ENCODE peak calls at places on chromosome 13, in five cellular contexts. One of them, this sample, is unnamed. For H3K9me3 and H3K27me3, the result is how much of the 10 kb centered on the place peaks cover.

GRCh38 chr13:78603240-78603947 is at the start of gene POU4F1:
- DNase-seq in IMR-90: peak
- DNase-seq in neuronal stem cell: peak
- DNase-seq in sigmoid colon: no peak
- DNase-seq in adrenal gland: no peak
- DNase-seq in this sample: peak

GRCh38 chr13:73751290-73751689 is 382.9 kb downstream of the KLF12 start:
- DNase-seq in IMR-90: no peak
- DNase-seq in neuronal stem cell: no peak
- DNase-seq in sigmoid colon: no peak
- DNase-seq in adrenal gland: no peak
- DNase-seq in this sample: no peak

GRCh38 chr13:32984857-32985626 is 31.2 kb upstream of the KL start:
- DNase-seq in IMR-90: peak
- DNase-seq in neuronal stem cell: no peak
- DNase-seq in sigmoid colon: peak
- DNase-seq in adrenal gland: no peak
- DNase-seq in this sample: peak

GRCh38 chr13:111006508-111007031 is 91.7 kb upstream of the ANKRD10 start:
- DNase-seq in IMR-90: peak
- DNase-seq in neuronal stem cell: peak
- DNase-seq in sigmoid colon: peak
- DNase-seq in adrenal gland: peak
- DNase-seq in this sample: peak

GRCh38 chr13:20940083-20940482 is 37.5 kb upstream of the XPO4 start:
- DNase-seq in IMR-90: peak
- DNase-seq in neuronal stem cell: no peak
- DNase-seq in sigmoid colon: no peak
- DNase-seq in adrenal gland: no peak
- DNase-seq in this sample: no peak

GRCh38 chr13:27455331-27455855 is 5.0 kb upstream of the MTIF3 start:
- DNase-seq in IMR-90: no peak
- DNase-seq in neuronal stem cell: no peak
- DNase-seq in sigmoid colon: no peak
- DNase-seq in adrenal gland: no peak
- DNase-seq in this sample: no peak

GRCh38 chr13:110819203-110820014 is 95.5 kb downstream of the ANKRD10 start:
- DNase-seq in IMR-90: peak
- DNase-seq in neuronal stem cell: peak
- DNase-seq in sigmoid colon: peak
- DNase-seq in adrenal gland: peak
- DNase-seq in this sample: peak

GRCh38 chr13:97395437-97396136 is 38.4 kb upstream of the RAP2A start:
- DNase-seq in IMR-90: peak
- DNase-seq in neuronal stem cell: no peak
- DNase-seq in sigmoid colon: no peak
- DNase-seq in adrenal gland: no peak
- DNase-seq in this sample: no peak

GRCh38 chr13:42247883-42248282 is 24.1 kb upstream of the AKAP11 start:
- DNase-seq in IMR-90: peak
- DNase-seq in neuronal stem cell: no peak
- DNase-seq in sigmoid colon: no peak
- DNase-seq in adrenal gland: no peak
- DNase-seq in this sample: no peak

GRCh38 chr13:25920277-25920676 is 131.5 kb downstream of the SHISA2 start:
- DNase-seq in IMR-90: no peak
- DNase-seq in neuronal stem cell: no peak
- DNase-seq in sigmoid colon: no peak
- DNase-seq in adrenal gland: no peak
- DNase-seq in this sample: no peak

GRCh38 chr13:43232144-43232840 is 208.9 kb downstream of the DNAJC15 start:
- DNase-seq in IMR-90: no peak
- DNase-seq in neuronal stem cell: no peak
- DNase-seq in sigmoid colon: no peak
- DNase-seq in adrenal gland: no peak
- DNase-seq in this sample: no peak

GRCh38 chr13:30159446-30159839 is 147.9 kb downstream of the KATNAL1 start:
- DNase-seq in IMR-90: peak
- DNase-seq in neuronal stem cell: no peak
- DNase-seq in sigmoid colon: peak
- DNase-seq in adrenal gland: no peak
- DNase-seq in this sample: peak

GRCh38 chr13:40504641-40505040 is 161.8 kb downstream of the FOXO1 start:
- DNase-seq in IMR-90: no peak
- DNase-seq in neuronal stem cell: no peak
- DNase-seq in sigmoid colon: no peak
- DNase-seq in adrenal gland: no peak
- DNase-seq in this sample: no peak

GRCh38 chr13:59012731-59013130 is 1151.0 kb downstream of the DIAPH3 start:
- DNase-seq in IMR-90: no peak
- DNase-seq in neuronal stem cell: no peak
- DNase-seq in sigmoid colon: no peak
- DNase-seq in adrenal gland: no peak
- DNase-seq in this sample: no peak

GRCh38 chr13:110812111-110812868 is 98.8 kb downstream of the ING1 start:
- DNase-seq in IMR-90: no peak
- DNase-seq in neuronal stem cell: no peak
- DNase-seq in sigmoid colon: no peak
- DNase-seq in adrenal gland: no peak
- DNase-seq in this sample: no peak

GRCh38 chr13:33134213-33134612 is 118.0 kb downstream of the KL start:
- DNase-seq in IMR-90: no peak
- DNase-seq in neuronal stem cell: no peak
- DNase-seq in sigmoid colon: no peak
- DNase-seq in adrenal gland: no peak
- DNase-seq in this sample: no peak

GRCh38 chr13:85445534-85445933 is 353.7 kb downstream of the SLITRK6 start:
- DNase-seq in IMR-90: no peak
- DNase-seq in neuronal stem cell: no peak
- DNase-seq in sigmoid colon: no peak
- DNase-seq in adrenal gland: no peak
- DNase-seq in this sample: no peak

GRCh38 chr13:95858286-95859075 is 181.5 kb downstream of the DNAJC3 start:
- DNase-seq in IMR-90: peak
- DNase-seq in neuronal stem cell: no peak
- DNase-seq in sigmoid colon: no peak
- DNase-seq in adrenal gland: no peak
- DNase-seq in this sample: peak

GRCh38 chr13:64709079-64709478 is 2521.1 kb downstream of the PCDH9 start:
- DNase-seq in IMR-90: no peak
- DNase-seq in neuronal stem cell: no peak
- DNase-seq in sigmoid colon: no peak
- DNase-seq in adrenal gland: no peak
- DNase-seq in this sample: no peak

GRCh38 chr13:49307365-49307764 is 59.6 kb downstream of the CDADC1 start:
- DNase-seq in IMR-90: no peak
- DNase-seq in neuronal stem cell: no peak
- DNase-seq in sigmoid colon: peak
- DNase-seq in adrenal gland: no peak
- DNase-seq in this sample: peak

GRCh38 chr13:98301721-98302120 is 124.7 kb upstream of the RNF113B start:
- DNase-seq in IMR-90: peak
- DNase-seq in neuronal stem cell: no peak
- DNase-seq in sigmoid colon: no peak
- DNase-seq in adrenal gland: no peak
- DNase-seq in this sample: peak

GRCh38 chr13:26653310-26653709 is 95.8 kb downstream of the WASF3 start:
- DNase-seq in IMR-90: peak
- DNase-seq in neuronal stem cell: no peak
- DNase-seq in sigmoid colon: no peak
- DNase-seq in adrenal gland: no peak
- DNase-seq in this sample: peak

GRCh38 chr13:28059214-28059613 is 41.2 kb downstream of the FLT3 start:
- DNase-seq in IMR-90: peak
- DNase-seq in neuronal stem cell: peak
- DNase-seq in sigmoid colon: no peak
- DNase-seq in adrenal gland: no peak
- DNase-seq in this sample: no peak

GRCh38 chr13:91313103-91313502 is 34.4 kb upstream of the MIR17HG start:
- DNase-seq in IMR-90: peak
- DNase-seq in neuronal stem cell: no peak
- DNase-seq in sigmoid colon: no peak
- DNase-seq in adrenal gland: no peak
- DNase-seq in this sample: no peak

GRCh38 chr13:42246541-42246940 is 25.4 kb upstream of the AKAP11 start:
- DNase-seq in IMR-90: no peak
- DNase-seq in neuronal stem cell: no peak
- DNase-seq in sigmoid colon: no peak
- DNase-seq in adrenal gland: no peak
- DNase-seq in this sample: no peak

GRCh38 chr13:36298535-36299068 is 988 bp upstream of the CCDC169 start:
- DNase-seq in IMR-90: no peak
- DNase-seq in neuronal stem cell: peak
- DNase-seq in sigmoid colon: peak
- DNase-seq in adrenal gland: no peak
- DNase-seq in this sample: no peak

GRCh38 chr13:76668716-76669115 is 217.5 kb downstream of the KCTD12 start:
- DNase-seq in IMR-90: no peak
- DNase-seq in neuronal stem cell: no peak
- DNase-seq in sigmoid colon: no peak
- DNase-seq in adrenal gland: no peak
- DNase-seq in this sample: no peak

GRCh38 chr13:50670272-50670671 is 173.2 kb downstream of the DLEU7 start:
- DNase-seq in IMR-90: no peak
- DNase-seq in neuronal stem cell: no peak
- DNase-seq in sigmoid colon: no peak
- DNase-seq in adrenal gland: no peak
- DNase-seq in this sample: no peak

GRCh38 chr13:38900188-38900587 is 90.4 kb downstream of the STOML3 start:
- DNase-seq in IMR-90: no peak
- DNase-seq in neuronal stem cell: no peak
- DNase-seq in sigmoid colon: no peak
- DNase-seq in adrenal gland: no peak
- DNase-seq in this sample: no peak

GRCh38 chr13:108214511-108215383 is 589 bp downstream of the LIG4 start:
- DNase-seq in IMR-90: no peak
- DNase-seq in neuronal stem cell: no peak
- DNase-seq in sigmoid colon: peak
- DNase-seq in adrenal gland: no peak
- DNase-seq in this sample: no peak

GRCh38 chr13:42525035-42525504 is 48.9 kb upstream of the TNFSF11 start:
- DNase-seq in IMR-90: no peak
- DNase-seq in neuronal stem cell: no peak
- DNase-seq in sigmoid colon: no peak
- DNase-seq in adrenal gland: no peak
- DNase-seq in this sample: peak

GRCh38 chr13:44347905-44348304 is 25.7 kb upstream of the SERP2 start:
- DNase-seq in IMR-90: peak
- DNase-seq in neuronal stem cell: no peak
- DNase-seq in sigmoid colon: no peak
- DNase-seq in adrenal gland: peak
- DNase-seq in this sample: no peak

GRCh38 chr13:111414341-111414740 is 93.9 kb downstream of the TEX29 start:
- DNase-seq in IMR-90: no peak
- DNase-seq in neuronal stem cell: no peak
- DNase-seq in sigmoid colon: peak
- DNase-seq in adrenal gland: no peak
- DNase-seq in this sample: no peak

GRCh38 chr13:23751195-23751594 is 138.0 kb downstream of the MIPEP start:
- DNase-seq in IMR-90: peak
- DNase-seq in neuronal stem cell: no peak
- DNase-seq in sigmoid colon: no peak
- DNase-seq in adrenal gland: no peak
- DNase-seq in this sample: no peak

GRCh38 chr13:42685762-42686560 is 95.4 kb upstream of the FAM216B start:
- DNase-seq in IMR-90: no peak
- DNase-seq in neuronal stem cell: no peak
- DNase-seq in sigmoid colon: no peak
- DNase-seq in adrenal gland: no peak
- DNase-seq in this sample: no peak

GRCh38 chr13:106617561-106617960 is 49.6 kb upstream of the ARGLU1 start:
- DNase-seq in IMR-90: peak
- DNase-seq in neuronal stem cell: peak
- DNase-seq in sigmoid colon: no peak
- DNase-seq in adrenal gland: no peak
- DNase-seq in this sample: peak

GRCh38 chr13:75418997-75419396 is 63.0 kb downstream of the TBC1D4 start:
- DNase-seq in IMR-90: peak
- DNase-seq in neuronal stem cell: no peak
- DNase-seq in sigmoid colon: no peak
- DNase-seq in adrenal gland: no peak
- DNase-seq in this sample: no peak

GRCh38 chr13:110405597-110406450 is 98.7 kb downstream of the COL4A2 start:
- DNase-seq in IMR-90: peak
- DNase-seq in neuronal stem cell: no peak
- DNase-seq in sigmoid colon: no peak
- DNase-seq in adrenal gland: no peak
- DNase-seq in this sample: peak

GRCh38 chr13:66635526-66635925 is 594.6 kb downstream of the PCDH9 start:
- DNase-seq in IMR-90: peak
- DNase-seq in neuronal stem cell: no peak
- DNase-seq in sigmoid colon: no peak
- DNase-seq in adrenal gland: no peak
- DNase-seq in this sample: no peak

GRCh38 chr13:80348750-80349149 is 7.8 kb upstream of the SPRY2 start:
- DNase-seq in IMR-90: no peak
- DNase-seq in neuronal stem cell: no peak
- DNase-seq in sigmoid colon: no peak
- DNase-seq in adrenal gland: no peak
- DNase-seq in this sample: no peak
- H3K4me3 ChIP-seq in IMR-90: no peak
- H3K4me3 ChIP-seq in neuronal stem cell: no peak
- H3K4me3 ChIP-seq in sigmoid colon: no peak
- H3K4me3 ChIP-seq in adrenal gland: no peak
- H3K4me3 ChIP-seq in this sample: no peak

DNA sequence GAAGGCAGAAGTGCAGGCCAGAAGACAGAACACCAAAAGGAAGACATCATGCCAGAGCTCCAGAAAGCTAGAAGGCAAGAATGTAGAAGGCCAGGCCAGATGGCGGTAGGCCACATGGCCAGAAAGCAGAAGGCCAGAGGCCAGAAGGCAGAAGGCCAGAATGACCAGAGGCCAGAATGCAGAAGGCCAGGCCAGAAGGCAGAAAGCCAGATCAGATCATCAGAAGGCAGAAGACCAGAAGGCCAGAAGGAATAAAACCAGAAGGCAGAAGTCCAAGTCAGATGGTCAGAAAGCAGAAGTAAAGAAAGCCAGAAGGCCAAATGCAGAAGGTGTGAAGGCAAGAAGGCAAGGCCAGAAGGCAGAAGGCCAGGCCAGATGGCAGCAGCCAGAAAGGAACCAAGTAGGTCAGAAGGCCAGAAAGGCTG is 185.0 kb downstream of the TUBA3C start:
- DNase-seq in IMR-90: no peak
- DNase-seq in neuronal stem cell: no peak
- DNase-seq in sigmoid colon: no peak
- DNase-seq in adrenal gland: no peak
- DNase-seq in this sample: peak
- H3K9me3 ChIP-seq in IMR-90: half or more
- H3K9me3 ChIP-seq in neuronal stem cell: half or more
- H3K9me3 ChIP-seq in sigmoid colon: under half
- H3K9me3 ChIP-seq in adrenal gland: under half
- H3K9me3 ChIP-seq in this sample: under half

GRCh38 chr13:112965103-112965502 is 3.9 kb upstream of the MCF2L start:
- DNase-seq in IMR-90: no peak
- DNase-seq in neuronal stem cell: no peak
- DNase-seq in sigmoid colon: peak
- DNase-seq in adrenal gland: peak
- DNase-seq in this sample: no peak
- H3K27me3 ChIP-seq in IMR-90: half or more
- H3K27me3 ChIP-seq in neuronal stem cell: under half
- H3K27me3 ChIP-seq in sigmoid colon: under half
- H3K27me3 ChIP-seq in adrenal gland: under half
- H3K27me3 ChIP-seq in this sample: under half

GRCh38 chr13:93966267-93966936 is 513.1 kb downstream of the DCT start:
- DNase-seq in IMR-90: no peak
- DNase-seq in neuronal stem cell: no peak
- DNase-seq in sigmoid colon: no peak
- DNase-seq in adrenal gland: no peak
- DNase-seq in this sample: no peak
- H3K4me3 ChIP-seq in IMR-90: no peak
- H3K4me3 ChIP-seq in neuronal stem cell: no peak
- H3K4me3 ChIP-seq in sigmoid colon: no peak
- H3K4me3 ChIP-seq in adrenal gland: no peak
- H3K4me3 ChIP-seq in this sample: no peak

This sample was measured in MG63.